ENCODE peak calls at places on chromosomes 1 and 21, in five cellular contexts. One of them, this sample, is unnamed.

GRCh38 chr1:84570436-84571149 is 3.6 kb downstream of the CTBS start:
- DNase-seq in endothelial cell: no peak
- DNase-seq in naive thymus-derived CD8-positive, alpha-beta T cell: no peak
- DNase-seq in mucosa of gallbladder: no peak
- DNase-seq in hepatic stellate cell: no peak
- DNase-seq in this sample: no peak

GRCh38 chr1:113905435-113905861 is 322 bp downstream of the DCLRE1B start:
- DNase-seq in endothelial cell: peak; percentile 7
- DNase-seq in naive thymus-derived CD8-positive, alpha-beta T cell: no peak
- DNase-seq in mucosa of gallbladder: no peak
- DNase-seq in hepatic stellate cell: no peak
- DNase-seq in this sample: no peak

GRCh38 chr1:233281711-233282581 is 13.6 kb downstream of the PCNX2 start:
- DNase-seq in endothelial cell: no peak
- DNase-seq in naive thymus-derived CD8-positive, alpha-beta T cell: no peak
- DNase-seq in mucosa of gallbladder: no peak
- DNase-seq in hepatic stellate cell: no peak
- DNase-seq in this sample: no peak

GRCh38 chr1:105137543-105138444 is 1388.1 kb downstream of the AMY1C start:
- DNase-seq in endothelial cell: peak; percentile 62
- DNase-seq in naive thymus-derived CD8-positive, alpha-beta T cell: no peak
- DNase-seq in mucosa of gallbladder: no peak
- DNase-seq in hepatic stellate cell: no peak
- DNase-seq in this sample: no peak

GRCh38 chr1:13618483-13618882 is 34.9 kb downstream of the PDPN start:
- DNase-seq in endothelial cell: no peak
- DNase-seq in naive thymus-derived CD8-positive, alpha-beta T cell: no peak
- DNase-seq in mucosa of gallbladder: no peak
- DNase-seq in hepatic stellate cell: no peak
- DNase-seq in this sample: no peak

GRCh38 chr21:29349702-29350101 is 51.0 kb downstream of the BACH1 start:
- DNase-seq in endothelial cell: no peak
- DNase-seq in naive thymus-derived CD8-positive, alpha-beta T cell: no peak
- DNase-seq in mucosa of gallbladder: no peak
- DNase-seq in hepatic stellate cell: no peak
- DNase-seq in this sample: no peak

GRCh38 chr1:179247923-179248322 is 18.4 kb upstream of the ABL2 start:
- DNase-seq in endothelial cell: no peak
- DNase-seq in naive thymus-derived CD8-positive, alpha-beta T cell: no peak
- DNase-seq in mucosa of gallbladder: no peak
- DNase-seq in hepatic stellate cell: no peak
- DNase-seq in this sample: no peak

GRCh38 chr1:244349581-244350001 is 102.1 kb downstream of the ADSS2 start:
- DNase-seq in endothelial cell: no peak
- DNase-seq in naive thymus-derived CD8-positive, alpha-beta T cell: no peak
- DNase-seq in mucosa of gallbladder: no peak
- DNase-seq in hepatic stellate cell: peak; percentile 46
- DNase-seq in this sample: no peak

GRCh38 chr1:173406783-173407230 is 70.3 kb upstream of the PRDX6 start:
- DNase-seq in endothelial cell: no peak
- DNase-seq in naive thymus-derived CD8-positive, alpha-beta T cell: no peak
- DNase-seq in mucosa of gallbladder: no peak
- DNase-seq in hepatic stellate cell: no peak
- DNase-seq in this sample: no peak

GRCh38 chr1:26318338-26319064 is 743 bp downstream of the CD52 start:
- DNase-seq in endothelial cell: no peak
- DNase-seq in naive thymus-derived CD8-positive, alpha-beta T cell: no peak
- DNase-seq in mucosa of gallbladder: peak; percentile 34
- DNase-seq in hepatic stellate cell: no peak
- DNase-seq in this sample: no peak

GRCh38 chr1:110493059-110493458 is 25.9 kb downstream of the KCNA10 start:
- DNase-seq in endothelial cell: no peak
- DNase-seq in naive thymus-derived CD8-positive, alpha-beta T cell: no peak
- DNase-seq in mucosa of gallbladder: no peak
- DNase-seq in hepatic stellate cell: no peak
- DNase-seq in this sample: no peak

GRCh38 chr1:212794561-212795014 is 2.9 kb downstream of the TATDN3 start:
- DNase-seq in endothelial cell: no peak
- DNase-seq in naive thymus-derived CD8-positive, alpha-beta T cell: no peak
- DNase-seq in mucosa of gallbladder: no peak
- DNase-seq in hepatic stellate cell: no peak
- DNase-seq in this sample: no peak

GRCh38 chr1:46087891-46088290 is 44.5 kb downstream of the PIK3R3 start:
- DNase-seq in endothelial cell: no peak
- DNase-seq in naive thymus-derived CD8-positive, alpha-beta T cell: no peak
- DNase-seq in mucosa of gallbladder: no peak
- DNase-seq in hepatic stellate cell: no peak
- DNase-seq in this sample: no peak

GRCh38 chr1:94580367-94581115 is 39.0 kb upstream of the F3 start:
- DNase-seq in endothelial cell: no peak
- DNase-seq in naive thymus-derived CD8-positive, alpha-beta T cell: no peak
- DNase-seq in mucosa of gallbladder: no peak
- DNase-seq in hepatic stellate cell: no peak
- DNase-seq in this sample: no peak

GRCh38 chr1:28249013-28249870 is 10.1 kb upstream of the SESN2 start:
- DNase-seq in endothelial cell: no peak
- DNase-seq in naive thymus-derived CD8-positive, alpha-beta T cell: no peak
- DNase-seq in mucosa of gallbladder: peak; percentile 35
- DNase-seq in hepatic stellate cell: peak; percentile 45
- DNase-seq in this sample: peak; percentile 84

GRCh38 chr1:207309775-207310273 is 11.7 kb upstream of the CD55 start:
- DNase-seq in endothelial cell: no peak
- DNase-seq in naive thymus-derived CD8-positive, alpha-beta T cell: no peak
- DNase-seq in mucosa of gallbladder: peak; percentile 14
- DNase-seq in hepatic stellate cell: peak; percentile 56
- DNase-seq in this sample: peak; percentile 69

GRCh38 chr1:228306275-228307217 is 98.7 kb downstream of the OBSCN start:
- DNase-seq in endothelial cell: no peak
- DNase-seq in naive thymus-derived CD8-positive, alpha-beta T cell: peak; percentile 13
- DNase-seq in mucosa of gallbladder: no peak
- DNase-seq in hepatic stellate cell: no peak
- DNase-seq in this sample: no peak

GRCh38 chr1:22257286-22258275 is 114.7 kb upstream of the WNT4 start:
- DNase-seq in endothelial cell: no peak
- DNase-seq in naive thymus-derived CD8-positive, alpha-beta T cell: no peak
- DNase-seq in mucosa of gallbladder: no peak
- DNase-seq in hepatic stellate cell: no peak
- DNase-seq in this sample: no peak

GRCh38 chr1:155983191-155984023 is 5.1 kb upstream of the ARHGEF2 start:
- DNase-seq in endothelial cell: no peak
- DNase-seq in naive thymus-derived CD8-positive, alpha-beta T cell: no peak
- DNase-seq in mucosa of gallbladder: no peak
- DNase-seq in hepatic stellate cell: peak; percentile 91
- DNase-seq in this sample: no peak

GRCh38 chr1:45246760-45247159 is 40.4 kb upstream of the ZSWIM5 start:
- DNase-seq in endothelial cell: no peak
- DNase-seq in naive thymus-derived CD8-positive, alpha-beta T cell: no peak
- DNase-seq in mucosa of gallbladder: no peak
- DNase-seq in hepatic stellate cell: peak; percentile 34
- DNase-seq in this sample: peak; percentile 53

GRCh38 chr21:45001134-45002095 is 61.6 kb downstream of the SLX9 start:
- DNase-seq in endothelial cell: no peak
- DNase-seq in naive thymus-derived CD8-positive, alpha-beta T cell: no peak
- DNase-seq in mucosa of gallbladder: peak; percentile 39
- DNase-seq in hepatic stellate cell: peak; percentile 84
- DNase-seq in this sample: peak; percentile 90

GRCh38 chr1:72540674-72541073 is 258.3 kb upstream of the NEGR1 start:
- DNase-seq in endothelial cell: no peak
- DNase-seq in naive thymus-derived CD8-positive, alpha-beta T cell: no peak
- DNase-seq in mucosa of gallbladder: no peak
- DNase-seq in hepatic stellate cell: no peak
- DNase-seq in this sample: no peak

GRCh38 chr1:203273869-203274602 is 31.3 kb upstream of the BTG2 start:
- DNase-seq in endothelial cell: no peak
- DNase-seq in naive thymus-derived CD8-positive, alpha-beta T cell: no peak
- DNase-seq in mucosa of gallbladder: no peak
- DNase-seq in hepatic stellate cell: no peak
- DNase-seq in this sample: peak; percentile 55

GRCh38 chr1:2783069-2783434 is 18.4 kb downstream of the TTC34 start:
- DNase-seq in endothelial cell: no peak
- DNase-seq in naive thymus-derived CD8-positive, alpha-beta T cell: no peak
- DNase-seq in mucosa of gallbladder: no peak
- DNase-seq in hepatic stellate cell: no peak
- DNase-seq in this sample: no peak